ENCODE peak calls at places on chromosomes 4 and X, in seven cellular contexts. L, V, Q, M, Z, K and A are unnamed samples.
A peak's percentile ranks its signal among the peaks of the same experiment; 100 is the strongest.

GRCh38 chrX:153642313-153642654 is 4.7 kb upstream of the DUSP9 start:
- DNase-seq in L (no peak), V (peak; percentile 53), Q (no peak), M (peak; percentile 60), Z (no peak), K (no peak), A (no peak)

GRCh38 chr4:162891788-162892707 is 274.6 kb downstream of the NAF1 start:
- DNase-seq in L (no peak), V (no peak), Q (no peak), M (no peak), Z (no peak), K (peak; percentile 89), A (no peak)

GRCh38 chr4:108168672-108169562 is at the start of gene LEF1:
- DNase-seq in L (no peak), V (peak; percentile 77), Q (no peak), M (peak; percentile 73), Z (no peak), K (no peak), A (peak; percentile 11)

GRCh38 chr4:66681962-66682361 is 863.3 kb downstream of the CENPC start:
- DNase-seq in L (no peak), V (no peak), Q (peak; percentile 6), M (no peak), Z (no peak), K (no peak), A (peak; percentile 3)

GRCh38 chr4:25580633-25581467 is 74.8 kb upstream of the SLC34A2 start:
- DNase-seq in L (peak; percentile 16), V (no peak), Q (no peak), M (no peak), Z (no peak), K (no peak), A (no peak)

GRCh38 chr4:168218663-168219062 is 99.9 kb downstream of the DDX60 start:
- DNase-seq in L (no peak), V (no peak), Q (peak; percentile 25), M (no peak), Z (no peak), K (no peak), A (peak; percentile 89)

GRCh38 chrX:16730450-16730849 is 11.0 kb downstream of the SYAP1 start:
- DNase-seq in L (no peak), V (no peak), Q (no peak), M (no peak), Z (no peak), K (no peak), A (no peak)

GRCh38 chr4:100938698-100939097 is 408.6 kb downstream of the PPP3CA start:
- DNase-seq in L (no peak), V (no peak), Q (no peak), M (no peak), Z (no peak), K (no peak), A (no peak)

GRCh38 chrX:44474410-44474809 is 68.2 kb downstream of the FUNDC1 start:
- DNase-seq in L (no peak), V (no peak), Q (no peak), M (no peak), Z (no peak), K (no peak), A (no peak)

DNA sequence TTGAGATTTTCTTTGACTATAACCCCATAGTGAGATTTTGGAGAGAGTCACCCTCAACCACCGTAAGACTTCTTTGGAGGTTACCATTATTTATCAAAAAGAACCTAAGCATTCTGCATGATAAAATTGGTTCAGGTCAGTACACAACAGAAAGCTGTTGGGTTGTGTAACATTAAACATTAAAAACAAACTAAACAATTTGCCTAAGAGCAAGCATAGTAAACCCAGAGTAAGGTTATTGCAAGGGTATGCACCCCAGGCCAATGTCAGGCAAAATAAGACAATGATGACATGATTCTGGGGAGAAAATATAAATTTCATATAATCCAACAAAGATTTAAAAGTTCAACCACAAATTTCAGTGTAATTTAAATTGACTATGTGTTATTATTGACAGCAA is 472.4 kb downstream of the SH2D1A start:
- DNase-seq in L (no peak), V (no peak), Q (no peak), M (no peak), Z (no peak), K (no peak), A (no peak)
- TF ChIP-seq CEBPB in L (no peak), V (no peak), Q (no peak), M (no peak), Z (no peak), K (no peak), A (no peak)

GRCh38 chr4:42123071-42123644 is 29.3 kb downstream of the BEND4 start:
- DNase-seq in L (no peak), V (no peak), Q (no peak), M (no peak), Z (no peak), K (no peak), A (no peak)

GRCh38 chr4:42122237-42122636 is 30.2 kb downstream of the BEND4 start:
- DNase-seq in L (no peak), V (no peak), Q (no peak), M (no peak), Z (no peak), K (no peak), A (no peak)

DNA sequence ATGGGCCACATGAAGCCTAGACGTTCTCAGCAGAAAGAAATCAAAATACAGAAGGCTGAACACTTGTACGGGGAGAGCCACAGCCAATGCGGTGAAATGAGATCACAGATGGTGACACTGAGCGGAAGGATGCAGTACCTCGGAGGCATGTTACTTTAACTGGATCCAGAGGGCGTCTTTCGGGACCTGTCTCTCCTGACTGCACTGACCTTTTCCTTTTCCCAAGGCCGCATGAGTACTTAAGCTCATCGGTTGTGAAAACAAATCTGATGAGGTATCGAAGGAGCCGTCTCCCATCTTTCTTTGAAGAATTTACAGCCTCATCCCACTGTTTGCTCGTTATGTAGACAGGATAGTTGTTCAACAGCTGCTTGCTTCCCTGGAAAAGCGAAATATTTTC is 32.5 kb downstream of the BEND4 start:
- DNase-seq in L (no peak), V (no peak), Q (no peak), M (no peak), Z (no peak), K (no peak), A (no peak)
- TF ChIP-seq CEBPB in L (no peak), V (no peak), Q (no peak), M (no peak), Z (no peak), K (no peak), A (no peak)

DNA sequence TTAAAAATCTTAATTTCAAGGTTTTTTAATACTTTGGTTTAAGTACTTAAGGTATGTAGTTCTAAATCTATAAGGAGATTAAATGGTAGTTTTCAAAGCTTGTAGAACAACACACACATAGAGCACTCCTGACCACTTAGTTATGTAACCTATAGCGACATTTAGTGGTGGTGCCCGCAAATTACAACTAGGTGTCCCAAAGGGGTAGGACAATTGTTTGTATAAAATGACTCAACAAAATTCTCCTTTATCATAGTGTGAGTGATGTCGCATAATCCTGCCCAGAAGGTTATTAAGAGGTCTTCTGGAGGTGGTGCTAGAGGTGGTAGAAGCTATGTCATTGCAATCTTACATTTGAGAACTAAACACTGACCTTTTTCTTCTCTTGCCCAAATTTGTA is 373.0 kb upstream of the RASGEF1B start:
- DNase-seq in L (peak; percentile 70), V (peak; percentile 80), Q (peak; percentile 71), M (peak; percentile 78), Z (peak; percentile 48), K (peak; percentile 12), A (peak; percentile 57)
- TF ChIP-seq CEBPB in L (no peak), V (no peak), Q (no peak), M (no peak), Z (no peak), K (no peak), A (no peak)

GRCh38 chr4:152640058-152640921 is 39.5 kb downstream of the TMEM154 start:
- DNase-seq in L (no peak), V (no peak), Q (peak; percentile 20), M (peak; percentile 34), Z (no peak), K (no peak), A (peak; percentile 28)

GRCh38 chr4:152644130-152644529 is 35.7 kb downstream of the TMEM154 start:
- DNase-seq in L (no peak), V (no peak), Q (no peak), M (no peak), Z (no peak), K (no peak), A (no peak)

GRCh38 chr4:152643153-152644035 is 36.4 kb downstream of the TMEM154 start:
- DNase-seq in L (no peak), V (no peak), Q (no peak), M (no peak), Z (no peak), K (peak; percentile 75), A (no peak)
- TF ChIP-seq CEBPB in L (no peak), V (no peak), Q (no peak), M (no peak), Z (no peak), K (no peak), A (no peak)